ENCODE peak calls at places on chromosomes 3 and 15, in five cellular contexts. C, O, Q, M and U are unnamed samples.

GRCh38 chr3:39541442-39541841 is 74.0 kb downstream of the MOBP start:
- DNase-seq in Q (no peak), M (no peak), O (no peak), C (no peak), U (no peak)

GRCh38 chr3:149542375-149543312 is 68.1 kb downstream of the TM4SF4 start:
- DNase-seq in Q (peak), O (no peak), M (no peak), C (peak), U (no peak)

GRCh38 chr15:57686657-57687056 is 19.9 kb upstream of the POLR2M start:
- DNase-seq in M (peak), O (no peak), C (peak), Q (peak), U (peak)

GRCh38 chr15:83886321-83886720 is 232.4 kb downstream of the ADAMTSL3 start:
- DNase-seq in Q (no peak), O (no peak), C (no peak), M (no peak), U (no peak)

GRCh38 chr15:49986326-49986725 is 132.7 kb downstream of the ATP8B4 start:
- DNase-seq in Q (no peak), C (no peak), M (no peak), O (no peak), U (peak)

GRCh38 chr3:77943598-77943997 is 903.7 kb downstream of the ROBO2 start:
- DNase-seq in C (no peak), M (no peak), Q (no peak), O (no peak), U (no peak)

GRCh38 chr3:78867409-78868372 is 900.1 kb downstream of the ROBO1 start:
- DNase-seq in C (peak), Q (peak), O (no peak), M (peak), U (peak)

GRCh38 chr15:92724144-92724543 is 68.6 kb upstream of the FAM174B start:
- DNase-seq in M (no peak), C (no peak), O (no peak), Q (no peak), U (no peak)

GRCh38 chr15:39362832-39363561 is 217.9 kb upstream of the THBS1 start:
- DNase-seq in Q (peak), O (no peak), C (peak), M (peak), U (peak)

GRCh38 chr15:93997071-93997658 is 234.2 kb upstream of the MCTP2 start:
- DNase-seq in M (peak), O (no peak), Q (peak), C (peak), U (peak)

GRCh38 chr3:117744935-117745334 is 1035.4 kb downstream of the TUSC7 start:
- DNase-seq in Q (no peak), O (no peak), C (no peak), M (no peak), U (no peak)

GRCh38 chr15:83850015-83850414 is 196.1 kb downstream of the ADAMTSL3 start:
- DNase-seq in C (no peak), Q (no peak), M (no peak), O (no peak), U (peak)

GRCh38 chr3:10192953-10193691 is 28.4 kb downstream of the IRAK2 start:
- DNase-seq in M (peak), O (no peak), C (peak), Q (peak), U (peak)

GRCh38 chr3:46489406-46489805 is 8.4 kb upstream of the RTP3 start:
- DNase-seq in O (no peak), M (no peak), Q (no peak), C (no peak), U (no peak)

GRCh38 chr3:64022451-64023186 is 675 bp downstream of the PSMD6 start:
- DNase-seq in O (no peak), M (peak), Q (peak), C (no peak), U (peak)

GRCh38 chr3:133746722-133747086 is 511 bp downstream of the TF start:
- DNase-seq in O (no peak), Q (no peak), M (no peak), C (no peak), U (no peak)

GRCh38 chr15:31341501-31342195 is 15.0 kb downstream of the KLF13 start:
- DNase-seq in O (no peak), M (no peak), C (no peak), Q (no peak), U (no peak)

GRCh38 chr3:138921316-138922292 is 25.3 kb downstream of the FOXL2 start:
- DNase-seq in M (peak), Q (peak), C (peak), O (no peak), U (peak)

GRCh38 chr15:67838789-67839332 is 984 bp downstream of the RNU6-1 start:
- DNase-seq in O (peak), Q (peak), M (no peak), C (no peak), U (peak)
- H3K4me3 ChIP-seq in O (peak), Q (no peak), M (peak), C (peak), U (peak)

GRCh38 chr3:71987089-71987735 is 202.3 kb upstream of the PROK2 start:
- DNase-seq in C (peak), Q (peak), M (peak), O (no peak), U (peak)
- TF ChIP-seq CTCF in C (peak), Q (peak), M (peak), O (peak), U (peak)

GRCh38 chr3:173799073-173799830 is 401.7 kb downstream of the NLGN1 start:
- DNase-seq in O (no peak), C (no peak), Q (peak), M (peak), U (no peak)
- H3K4me3 ChIP-seq in O (no peak), C (no peak), Q (no peak), M (no peak), U (no peak)

DNA sequence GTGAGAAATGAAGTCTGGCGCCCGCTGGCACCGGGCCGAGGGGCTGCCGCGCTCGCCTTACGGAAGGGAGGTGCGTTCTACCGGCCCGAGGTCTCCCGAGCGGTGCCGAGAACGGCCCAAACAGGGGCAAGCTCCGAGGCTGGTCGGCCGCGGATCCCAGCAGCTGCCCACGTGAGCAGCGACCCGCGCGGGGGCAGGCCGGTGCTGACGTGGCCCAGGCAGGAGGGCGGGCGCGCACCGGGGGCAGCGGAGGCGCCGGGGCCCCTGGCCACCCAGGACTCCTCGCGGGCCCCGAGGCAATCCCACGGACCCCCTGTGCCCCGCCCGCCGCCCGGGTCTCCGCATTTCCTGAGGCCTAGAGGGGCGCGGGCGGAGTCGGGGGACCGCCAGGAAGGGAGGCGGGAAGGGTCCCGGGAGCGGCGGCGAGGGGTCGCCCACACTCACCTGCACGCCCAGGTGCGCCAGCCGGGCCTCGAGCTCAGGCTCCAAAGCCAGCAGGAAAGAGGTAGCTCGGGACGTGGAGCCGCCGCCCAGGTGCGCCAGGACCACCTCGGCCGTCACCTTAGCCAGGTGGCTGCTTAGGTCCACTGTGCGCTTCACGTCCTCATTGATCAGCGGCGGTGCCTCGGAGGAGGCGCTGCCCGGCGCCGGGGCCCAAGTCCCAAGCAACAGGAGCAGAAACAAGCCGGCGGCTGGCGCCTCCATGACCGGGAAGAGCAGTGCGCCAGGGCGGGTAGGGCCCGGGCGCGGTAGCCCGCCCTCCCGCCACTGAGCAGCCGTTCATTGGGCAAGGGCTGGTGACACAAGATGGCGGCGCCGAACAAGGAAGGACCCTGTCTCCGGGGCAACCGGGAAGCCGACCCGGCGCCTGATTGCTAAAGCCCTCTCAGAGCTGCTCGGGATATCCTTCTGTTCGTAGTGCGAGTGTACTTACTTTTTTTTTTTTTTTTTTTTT is at the start of gene RPN1:
- DNase-seq in C (peak), O (peak), M (peak), Q (peak), U (peak)
- TF ChIP-seq CTCF in C (no peak), O (no peak), M (no peak), Q (no peak), U (no peak)